ENCODE peak calls at places on chromosome 19, in ten cellular contexts. N is activated naive CD8-positive, alpha-beta T cell treated with anti-CD3 and anti-CD28 coated beads for 36 hours; I is tibial nerve; P is GM19239; D is GM04503; J is CD8-positive, alpha-beta T cell; O is central memory CD4-positive, alpha-beta T cell; E is stimulated activated CD8-positive, alpha-beta memory T cell treated with anti-CD3 and anti-CD28 coated beads, Interleukin-2, amount 100 ng/mL, for 48 hours; W is ascending aorta; Z is activated CD4-positive, CD25-positive, alpha-beta regulatory T cell treated with anti-CD3 and anti-CD28 coated beads, Interleukin-2, amount 50 U/mL, for 72 hours. B is an unnamed sample.

GRCh38 chr19:46201413-46202310 is 27.9 kb upstream of the IGFL1 start:
- DNase-seq in N (no peak), I (no peak), P (no peak), D (no peak), J (no peak), O (no peak), E (no peak), W (no peak), Z (no peak), B (no peak)

GRCh38 chr19:43618921-43619261 is 538 bp downstream of the ZNF428 start:
- DNase-seq in N (peak), I (no peak), P (peak), D (no peak), J (no peak), O (peak), E (no peak), W (no peak), Z (no peak), B (peak)

GRCh38 chr19:10639836-10640235 is 14.3 kb upstream of the ILF3 start:
- DNase-seq in N (no peak), I (no peak), P (no peak), D (no peak), J (no peak), O (no peak), E (no peak), W (no peak), Z (no peak), B (no peak)

GRCh38 chr19:40219721-40220276 is 1.6 kb upstream of the TTC9B start:
- DNase-seq in N (no peak), I (no peak), P (no peak), D (peak), J (no peak), O (no peak), E (no peak), W (no peak), Z (no peak), B (no peak)

GRCh38 chr19:36142046-36142445 is 2.2 kb downstream of the CAPNS1 start:
- DNase-seq in N (no peak), I (no peak), P (no peak), D (no peak), J (no peak), O (no peak), E (no peak), W (no peak), Z (no peak), B (no peak)

GRCh38 chr19:40908981-40909380 is 26.9 kb upstream of the CYP2A7 start:
- DNase-seq in N (no peak), I (no peak), P (no peak), D (no peak), J (no peak), O (peak), E (no peak), W (no peak), Z (no peak), B (no peak)

GRCh38 chr19:17079710-17080440 is 4.3 kb downstream of the MYO9B start:
- DNase-seq in N (peak), I (peak), P (peak), D (peak), J (peak), O (peak), E (peak), W (peak), Z (peak), B (no peak)

GRCh38 chr19:19050731-19051130 is 13.1 kb upstream of the SLC25A42 start:
- DNase-seq in N (no peak), I (no peak), P (no peak), D (no peak), J (no peak), O (no peak), E (no peak), W (no peak), Z (no peak), B (no peak)

GRCh38 chr19:12665281-12665573 is 1.3 kb downstream of the MAN2B1 start:
- DNase-seq in N (peak), I (no peak), P (peak), D (no peak), J (peak), O (peak), E (no peak), W (peak), Z (no peak), B (peak)

GRCh38 chr19:49217382-49217781 is 59.8 kb downstream of the TRPM4 start:
- DNase-seq in N (no peak), I (no peak), P (no peak), D (no peak), J (no peak), O (no peak), E (no peak), W (no peak), Z (no peak), B (no peak)

GRCh38 chr19:50898018-50898417 is 13.2 kb downstream of the KLK4 start:
- DNase-seq in N (no peak), I (no peak), P (no peak), D (no peak), J (no peak), O (no peak), E (no peak), W (no peak), Z (no peak), B (no peak)

GRCh38 chr19:42284066-42284501 is 15.0 kb downstream of the CIC start:
- DNase-seq in N (peak), I (peak), P (peak), D (no peak), J (no peak), O (peak), E (peak), W (no peak), Z (peak), B (peak)

GRCh38 chr19:2560369-2560768 is 84.4 kb downstream of the GADD45B start:
- DNase-seq in N (no peak), I (no peak), P (no peak), D (no peak), J (no peak), O (no peak), E (no peak), W (no peak), Z (no peak), B (no peak)

GRCh38 chr19:44304659-44305193 is at the start of gene ZNF235:
- DNase-seq in N (peak), I (peak), P (peak), D (peak), J (peak), O (peak), E (peak), W (peak), Z (peak), B (peak)

GRCh38 chr19:29806098-29806866 is 5.5 kb upstream of the CCNE1 start:
- DNase-seq in N (no peak), I (no peak), P (no peak), D (no peak), J (no peak), O (no peak), E (no peak), W (no peak), Z (no peak), B (no peak)

GRCh38 chr19:23071087-23071511 is 45.7 kb upstream of the ZNF730 start:
- DNase-seq in N (peak), I (no peak), P (no peak), D (peak), J (no peak), O (no peak), E (no peak), W (no peak), Z (no peak), B (no peak)

GRCh38 chr19:17997969-17998826 is 9.8 kb upstream of the ARRDC2 start:
- DNase-seq in N (no peak), I (no peak), P (no peak), D (no peak), J (no peak), O (no peak), E (no peak), W (no peak), Z (no peak), B (no peak)

GRCh38 chr19:7871530-7872305 is 2.5 kb downstream of the PRR36 start:
- DNase-seq in N (peak), I (peak), P (peak), D (peak), J (peak), O (peak), E (peak), W (peak), Z (peak), B (peak)

GRCh38 chr19:31578326-31578725 is 229.1 kb upstream of the TSHZ3 start:
- DNase-seq in N (no peak), I (no peak), P (no peak), D (no peak), J (no peak), O (no peak), E (no peak), W (no peak), Z (no peak), B (no peak)

GRCh38 chr19:17848598-17849292 is 963 bp upstream of the JAK3 start:
- DNase-seq in N (no peak), I (no peak), P (no peak), D (no peak), J (no peak), O (no peak), E (no peak), W (no peak), Z (no peak), B (no peak)

GRCh38 chr19:6800991-6801396 is 28.5 kb downstream of the VAV1 start:
- DNase-seq in N (no peak), I (no peak), P (no peak), D (peak), J (no peak), O (peak), E (no peak), W (no peak), Z (no peak), B (no peak)

GRCh38 chr19:16121141-16121540 is 9.5 kb downstream of the RAB8A start:
- DNase-seq in N (no peak), I (no peak), P (no peak), D (no peak), J (no peak), O (no peak), E (no peak), W (no peak), Z (no peak), B (no peak)

GRCh38 chr19:45978156-45978555 is 4.5 kb upstream of the NOVA2 start:
- DNase-seq in N (no peak), I (no peak), P (no peak), D (no peak), J (no peak), O (no peak), E (no peak), W (no peak), Z (no peak), B (no peak)

GRCh38 chr19:19997656-19998268 is 41.5 kb downstream of the ZNF682 start:
- DNase-seq in N (peak), I (no peak), P (no peak), D (no peak), J (peak), O (peak), E (peak), W (no peak), Z (peak), B (peak)

GRCh38 chr19:15178629-15179308 is 22.0 kb downstream of the NOTCH3 start:
- DNase-seq in N (no peak), I (no peak), P (no peak), D (no peak), J (no peak), O (no peak), E (no peak), W (no peak), Z (no peak), B (no peak)

GRCh38 chr19:29687244-29687896 is 22.1 kb downstream of the PLEKHF1 start:
- DNase-seq in N (peak), I (peak), P (no peak), D (peak), J (no peak), O (no peak), E (no peak), W (no peak), Z (no peak), B (no peak)

GRCh38 chr19:2944775-2945574 is at the start of gene ZNF77:
- DNase-seq in N (peak), I (peak), P (peak), D (peak), J (peak), O (peak), E (peak), W (peak), Z (peak), B (peak)

GRCh38 chr19:31415322-31415721 is 66.1 kb upstream of the TSHZ3 start:
- DNase-seq in N (no peak), I (no peak), P (no peak), D (no peak), J (no peak), O (no peak), E (no peak), W (no peak), Z (no peak), B (no peak)

GRCh38 chr19:22595422-22595821 is 38.7 kb upstream of the ZNF492 start:
- DNase-seq in N (no peak), I (no peak), P (no peak), D (no peak), J (no peak), O (no peak), E (no peak), W (no peak), Z (no peak), B (no peak)

GRCh38 chr19:32067686-32068085 is 277.7 kb upstream of the ZNF507 start:
- DNase-seq in N (no peak), I (no peak), P (no peak), D (no peak), J (no peak), O (no peak), E (no peak), W (no peak), Z (no peak), B (no peak)

GRCh38 chr19:3401004-3401768 is 34.8 kb downstream of the NFIC start:
- DNase-seq in N (no peak), I (no peak), P (no peak), D (no peak), J (no peak), O (no peak), E (no peak), W (no peak), Z (no peak), B (no peak)

GRCh38 chr19:30029721-30030510 is 87.9 kb downstream of the URI1 start:
- DNase-seq in N (peak), I (no peak), P (no peak), D (no peak), J (no peak), O (no peak), E (peak), W (no peak), Z (no peak), B (no peak)

GRCh38 chr19:40523322-40524047 is 53.2 kb upstream of the SHKBP1 start:
- DNase-seq in N (peak), I (peak), P (peak), D (no peak), J (no peak), O (peak), E (no peak), W (no peak), Z (no peak), B (no peak)

GRCh38 chr19:4122480-4122879 is 1.4 kb downstream of the MAP2K2 start:
- DNase-seq in N (no peak), I (no peak), P (no peak), D (no peak), J (no peak), O (no peak), E (no peak), W (no peak), Z (no peak), B (no peak)

GRCh38 chr19:1618157-1619093 is 13.2 kb upstream of the UQCR11 start:
- DNase-seq in N (peak), I (no peak), P (peak), D (no peak), J (no peak), O (no peak), E (no peak), W (no peak), Z (no peak), B (no peak)

GRCh38 chr19:7905859-7906258 is 2.2 kb downstream of the MAP2K7 start:
- DNase-seq in N (no peak), I (no peak), P (no peak), D (no peak), J (no peak), O (no peak), E (no peak), W (no peak), Z (no peak), B (no peak)